ENCODE peak calls at places on chromosomes 6 and 20, in four cellular contexts. One of them, this sample, is unnamed.

GRCh38 chr6:138782243-138782642 is 8.7 kb downstream of the CCDC28A start:
- DNase-seq in EH: no peak
- DNase-seq in T follicular helper cell: no peak
- DNase-seq in fibroblast of mammary gland: no peak
- DNase-seq in this sample: no peak

GRCh38 chr6:20978176-20978614 is 443.9 kb downstream of the CDKAL1 start:
- DNase-seq in EH: peak; percentile 52
- DNase-seq in T follicular helper cell: no peak
- DNase-seq in fibroblast of mammary gland: peak; percentile 95
- DNase-seq in this sample: no peak

GRCh38 chr20:60116128-60116909 is 158.1 kb downstream of the CDH26 start:
- DNase-seq in EH: no peak
- DNase-seq in T follicular helper cell: no peak
- DNase-seq in fibroblast of mammary gland: no peak
- DNase-seq in this sample: no peak

GRCh38 chr20:1185781-1186334 is 1.1 kb upstream of the TMEM74B start:
- DNase-seq in EH: peak; percentile 43
- DNase-seq in T follicular helper cell: peak; percentile 24
- DNase-seq in fibroblast of mammary gland: peak; percentile 41
- DNase-seq in this sample: peak; percentile 21

GRCh38 chr20:41358717-41359116 is 7.9 kb downstream of the EMILIN3 start:
- DNase-seq in EH: no peak
- DNase-seq in T follicular helper cell: no peak
- DNase-seq in fibroblast of mammary gland: no peak
- DNase-seq in this sample: no peak

GRCh38 chr20:48910360-48910781 is 11.1 kb upstream of the ARFGEF2 start:
- DNase-seq in EH: peak; percentile 59
- DNase-seq in T follicular helper cell: no peak
- DNase-seq in fibroblast of mammary gland: no peak
- DNase-seq in this sample: no peak

GRCh38 chr20:63775096-63775978 is 35.8 kb downstream of the SLC2A4RG start:
- DNase-seq in EH: peak; percentile 46
- DNase-seq in T follicular helper cell: no peak
- DNase-seq in fibroblast of mammary gland: peak; percentile 10
- DNase-seq in this sample: peak; percentile 63

GRCh38 chr6:15132854-15133670 is 112.8 kb upstream of the JARID2 start:
- DNase-seq in EH: peak; percentile 87
- DNase-seq in T follicular helper cell: no peak
- DNase-seq in fibroblast of mammary gland: peak; percentile 98
- DNase-seq in this sample: no peak

GRCh38 chr6:154830771-154831170 is 97.6 kb downstream of the SCAF8 start:
- DNase-seq in EH: no peak
- DNase-seq in T follicular helper cell: no peak
- DNase-seq in fibroblast of mammary gland: no peak
- DNase-seq in this sample: peak; percentile 57

GRCh38 chr20:43767686-43768474 is 41.1 kb upstream of the GTSF1L start:
- DNase-seq in EH: peak; percentile 66
- DNase-seq in T follicular helper cell: no peak
- DNase-seq in fibroblast of mammary gland: peak; percentile 61
- DNase-seq in this sample: peak; percentile 60

GRCh38 chr20:63032861-63033634 is 26.3 kb upstream of the BHLHE23 start:
- DNase-seq in EH: no peak
- DNase-seq in T follicular helper cell: no peak
- DNase-seq in fibroblast of mammary gland: no peak
- DNase-seq in this sample: no peak

This sample was measured in G401.